ENCODE peak calls at places on chromosomes 13 and 19, in eight cellular contexts. K is lower leg skin, W is esophagus squamous epithelium, H is stomach, Y is HCT116, U is endothelial cell of umbilical vein, N is right lobe of liver, I is IMR-90. Q is an unnamed sample.

GRCh38 chr13:63691474-63691873 is 2275.8 kb upstream of the PCDH20 start:
- DNase-seq in I (no peak), K (no peak), H (no peak), U (no peak), Y (no peak), N (no peak), W (no peak), Q (no peak)

GRCh38 chr19:47694466-47695273 is 18.6 kb upstream of the EHD2 start:
- DNase-seq in N (no peak), U (no peak), W (no peak), Y (no peak), I (no peak), H (no peak), K (no peak), Q (no peak)

GRCh38 chr13:30154531-30154930 is 152.8 kb downstream of the KATNAL1 start:
- DNase-seq in K (no peak), I (no peak), U (no peak), H (no peak), N (no peak), W (no peak), Y (no peak), Q (no peak)

GRCh38 chr19:33520844-33521479 is 629 bp downstream of the PEPD start:
- DNase-seq in I (no peak), W (no peak), N (peak), U (no peak), H (no peak), Y (no peak), K (no peak), Q (no peak)

GRCh38 chr13:33744589-33745369 is 73.2 kb upstream of the RFC3 start:
- DNase-seq in I (no peak), W (no peak), K (no peak), Y (no peak), U (no peak), H (no peak), N (no peak), Q (no peak)

GRCh38 chr13:38176664-38177063 is 173.0 kb upstream of the UFM1 start:
- DNase-seq in W (no peak), I (no peak), K (no peak), U (no peak), H (no peak), N (no peak), Y (no peak), Q (no peak)

GRCh38 chr13:23852351-23852750 is 36.8 kb downstream of the MIPEP start:
- DNase-seq in K (no peak), Y (no peak), W (no peak), N (no peak), H (no peak), U (no peak), I (no peak), Q (no peak)

GRCh38 chr13:47672982-47673670 is 327.9 kb downstream of the SUCLA2 start:
- DNase-seq in K (no peak), U (no peak), H (no peak), N (no peak), W (no peak), Y (no peak), I (peak), Q (peak)

GRCh38 chr13:77810430-77810829 is 108.2 kb downstream of the EDNRB start:
- DNase-seq in I (peak), W (no peak), U (peak), K (no peak), N (no peak), H (no peak), Y (peak), Q (no peak)

GRCh38 chr13:40220299-40220935 is 446.0 kb downstream of the FOXO1 start:
- DNase-seq in U (no peak), I (no peak), Y (no peak), N (no peak), H (no peak), K (no peak), W (no peak), Q (no peak)

GRCh38 chr19:40457048-40457447 is 8.5 kb downstream of the BLVRB start:
- DNase-seq in Y (no peak), W (no peak), I (no peak), U (no peak), N (no peak), H (no peak), K (no peak), Q (no peak)

GRCh38 chr13:98225036-98225940 is 48.2 kb upstream of the RNF113B start:
- DNase-seq in W (no peak), K (no peak), U (no peak), I (no peak), H (no peak), Y (no peak), N (no peak), Q (no peak)

GRCh38 chr13:34364633-34365032 is 546.7 kb downstream of the RFC3 start:
- DNase-seq in W (no peak), H (no peak), N (no peak), I (peak), U (no peak), K (no peak), Y (no peak), Q (no peak)

GRCh38 chr19:11166281-11167142 is 10.9 kb upstream of the SPC24 start:
- DNase-seq in Y (no peak), K (peak), U (no peak), N (no peak), H (no peak), W (no peak), I (no peak), Q (peak)

GRCh38 chr13:32537580-32538233 is 888 bp downstream of the N4BP2L2 start:
- DNase-seq in I (no peak), H (peak), K (peak), U (peak), N (peak), W (no peak), Y (peak), Q (peak)

GRCh38 chr19:4065430-4066175 is 1.1 kb downstream of the ZBTB7A start:
- DNase-seq in I (peak), W (peak), H (peak), U (peak), N (peak), Y (peak), K (peak), Q (peak)

GRCh38 chr19:2517881-2518601 is 42.1 kb downstream of the GADD45B start:
- DNase-seq in H (no peak), N (no peak), I (no peak), W (no peak), U (no peak), K (no peak), Y (no peak), Q (no peak)

GRCh38 chr13:45162821-45163220 is 38.0 kb downstream of the KCTD4 start:
- DNase-seq in Y (peak), U (peak), W (no peak), N (no peak), H (no peak), I (peak), K (no peak), Q (no peak)

GRCh38 chr19:3357362-3357730 is 9.0 kb upstream of the NFIC start:
- DNase-seq in U (no peak), W (no peak), K (no peak), I (no peak), Y (no peak), N (no peak), H (no peak), Q (no peak)

GRCh38 chr19:3359850-3360493 is 6.4 kb upstream of the NFIC start:
- DNase-seq in W (no peak), Y (no peak), N (no peak), K (no peak), U (no peak), I (no peak), H (no peak), Q (no peak)

GRCh38 chr19:19259741-19260140 is 13.4 kb downstream of the TM6SF2 start:
- DNase-seq in K (no peak), I (peak), U (peak), H (no peak), W (no peak), Y (peak), N (no peak), Q (no peak)

GRCh38 chr19:17352608-17353280 is 15.4 kb downstream of the GTPBP3 start:
- DNase-seq in N (no peak), W (no peak), U (peak), Y (no peak), H (no peak), I (no peak), K (no peak), Q (no peak)

GRCh38 chr13:25172303-25172630 is 179 bp upstream of the AMER2 start:
- DNase-seq in W (no peak), H (no peak), K (no peak), Y (no peak), U (no peak), N (no peak), I (no peak), Q (no peak)

GRCh38 chr13:110390572-110390971 is 83.5 kb downstream of the COL4A2 start:
- DNase-seq in Y (no peak), W (no peak), K (no peak), N (no peak), U (no peak), I (peak), H (no peak), Q (no peak)

GRCh38 chr13:99985886-99986527 is 4.4 kb downstream of the ZIC2 start:
- DNase-seq in K (peak), H (no peak), W (no peak), I (no peak), U (no peak), Y (no peak), N (no peak), Q (no peak)

GRCh38 chr13:99984463-99985242 is 3.1 kb downstream of the ZIC2 start:
- DNase-seq in U (no peak), H (no peak), Y (no peak), I (no peak), N (no peak), W (no peak), K (no peak), Q (no peak)

GRCh38 chr13:99984134-99984462 is 2.5 kb downstream of the ZIC2 start:
- DNase-seq in K (no peak), W (no peak), N (no peak), U (no peak), I (no peak), Y (no peak), H (no peak), Q (no peak)

GRCh38 chr13:99986751-99987150 is 5.2 kb downstream of the ZIC2 start:
- DNase-seq in Y (no peak), W (no peak), I (no peak), U (no peak), N (no peak), H (no peak), K (no peak), Q (no peak)

GRCh38 chr13:99985243-99985874 is 3.8 kb downstream of the ZIC2 start:
- DNase-seq in I (no peak), H (no peak), N (no peak), W (no peak), U (no peak), K (peak), Y (no peak), Q (no peak)
- H3K4me3 ChIP-seq in I (no peak), H (no peak), N (no peak), W (no peak), U (no peak), K (no peak), Y (no peak), Q (no peak)

DNA sequence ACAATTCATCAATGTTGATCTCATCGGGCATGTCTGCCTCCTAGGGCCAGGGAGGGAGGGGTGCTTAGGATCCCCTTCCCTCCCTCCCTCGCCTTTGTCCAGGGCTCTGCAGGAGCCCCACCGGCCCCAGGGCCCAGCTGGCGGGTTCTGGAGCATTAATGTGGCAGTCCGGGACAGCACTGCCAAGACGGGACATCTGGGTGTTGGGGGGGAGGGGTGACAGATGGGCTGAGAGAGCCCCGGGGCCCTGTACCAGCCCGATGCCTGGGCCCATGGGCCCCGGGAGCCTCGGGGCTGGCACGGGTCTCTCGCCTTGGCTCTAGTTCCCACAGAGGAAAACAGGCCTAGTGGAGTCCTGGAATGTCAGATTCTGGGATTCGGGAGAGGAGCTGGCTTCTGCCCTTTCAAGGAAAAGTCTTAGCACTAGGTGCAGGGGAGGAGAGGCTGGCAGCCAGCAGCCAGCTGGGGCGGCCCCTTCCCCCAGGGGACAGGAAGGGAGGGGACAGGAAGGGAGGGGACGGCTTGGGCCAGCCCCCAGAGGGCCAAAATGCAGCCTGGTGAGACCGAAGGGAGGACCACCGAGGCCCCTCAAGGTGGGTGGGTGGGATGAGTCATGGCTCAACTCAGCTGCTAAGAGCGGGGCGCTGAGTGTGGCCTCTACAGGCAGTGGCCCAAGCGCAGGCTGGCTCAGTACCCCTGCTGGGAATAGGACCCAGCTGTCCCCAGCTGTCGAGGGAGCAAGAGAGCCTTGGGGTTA is 3.1 kb downstream of the PPP1R14A start:
- DNase-seq in Y (no peak), H (peak), U (no peak), W (no peak), I (no peak), N (peak), K (no peak), Q (no peak)
- TF ChIP-seq POLR2A in Y (no peak), H (no peak), U (no peak), W (no peak), I (no peak), N (no peak), K (no peak), Q (peak)

DNA sequence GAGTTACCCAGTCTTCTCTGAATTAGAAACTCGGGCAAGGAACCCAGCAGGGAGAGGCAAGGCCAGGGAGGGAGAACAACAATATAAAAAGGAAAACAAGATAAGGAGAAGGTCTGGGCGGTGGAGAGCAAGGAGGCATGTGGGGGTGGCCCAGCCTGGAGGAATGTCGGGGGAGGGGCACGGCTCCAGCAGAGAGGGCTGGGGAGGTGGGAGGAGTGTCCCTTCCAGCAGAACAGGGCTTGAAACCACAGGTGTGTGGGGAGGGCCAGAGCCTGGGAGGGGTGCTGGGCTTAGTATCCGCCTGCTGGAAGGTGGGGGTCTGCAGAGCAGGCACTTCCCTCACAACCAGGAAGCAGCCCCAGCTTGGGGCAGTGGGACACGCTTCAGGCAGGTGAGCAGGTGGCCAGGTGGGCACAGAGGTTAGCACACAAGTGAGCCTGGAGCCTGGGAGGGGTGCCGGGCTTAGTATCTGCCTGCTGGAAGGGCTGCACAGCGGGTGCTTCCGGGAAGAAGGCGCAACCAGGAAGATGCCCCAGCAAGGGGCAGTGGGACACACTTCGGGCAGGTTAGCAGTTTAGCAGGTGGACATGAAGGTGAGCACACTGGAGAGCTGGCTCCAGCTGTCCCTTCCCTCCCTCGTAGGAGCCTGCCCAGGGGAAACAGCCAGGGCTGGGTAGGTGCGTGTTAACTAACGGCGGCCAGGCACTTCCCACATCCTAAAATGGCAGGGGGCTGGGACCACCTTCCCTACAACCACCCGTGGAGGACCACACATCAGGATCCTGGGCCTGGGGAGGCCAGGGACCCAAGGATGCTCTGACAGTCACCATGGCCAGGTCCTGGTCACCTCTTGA is 3.1 kb downstream of the GAS6 start:
- DNase-seq in W (no peak), K (peak), Y (no peak), N (no peak), I (no peak), U (peak), H (peak), Q (no peak)
- H3K4me3 ChIP-seq in W (no peak), K (no peak), Y (no peak), N (no peak), I (peak), U (no peak), H (no peak), Q (no peak)

GRCh38 chr19:12800873-12801465 is 631 bp downstream of the PRDX2 start:
- DNase-seq in K (peak), I (no peak), Y (no peak), N (peak), W (no peak), U (no peak), H (no peak), Q (no peak)

GRCh38 chr19:12804051-12804450 is 2.2 kb downstream of the THSD8 start:
- DNase-seq in U (no peak), Y (no peak), K (no peak), N (no peak), H (no peak), W (no peak), I (no peak), Q (no peak)

GRCh38 chr19:12801466-12802266 is at the start of the genes PRDX2 and THSD8:
- DNase-seq in K (peak), U (peak), H (peak), N (peak), Y (no peak), W (no peak), I (peak), Q (no peak)

GRCh38 chr19:12802267-12803106 is 618 bp downstream of the THSD8 start:
- DNase-seq in K (no peak), I (no peak), N (peak), H (no peak), W (no peak), Y (no peak), U (no peak), Q (peak)

DNA sequence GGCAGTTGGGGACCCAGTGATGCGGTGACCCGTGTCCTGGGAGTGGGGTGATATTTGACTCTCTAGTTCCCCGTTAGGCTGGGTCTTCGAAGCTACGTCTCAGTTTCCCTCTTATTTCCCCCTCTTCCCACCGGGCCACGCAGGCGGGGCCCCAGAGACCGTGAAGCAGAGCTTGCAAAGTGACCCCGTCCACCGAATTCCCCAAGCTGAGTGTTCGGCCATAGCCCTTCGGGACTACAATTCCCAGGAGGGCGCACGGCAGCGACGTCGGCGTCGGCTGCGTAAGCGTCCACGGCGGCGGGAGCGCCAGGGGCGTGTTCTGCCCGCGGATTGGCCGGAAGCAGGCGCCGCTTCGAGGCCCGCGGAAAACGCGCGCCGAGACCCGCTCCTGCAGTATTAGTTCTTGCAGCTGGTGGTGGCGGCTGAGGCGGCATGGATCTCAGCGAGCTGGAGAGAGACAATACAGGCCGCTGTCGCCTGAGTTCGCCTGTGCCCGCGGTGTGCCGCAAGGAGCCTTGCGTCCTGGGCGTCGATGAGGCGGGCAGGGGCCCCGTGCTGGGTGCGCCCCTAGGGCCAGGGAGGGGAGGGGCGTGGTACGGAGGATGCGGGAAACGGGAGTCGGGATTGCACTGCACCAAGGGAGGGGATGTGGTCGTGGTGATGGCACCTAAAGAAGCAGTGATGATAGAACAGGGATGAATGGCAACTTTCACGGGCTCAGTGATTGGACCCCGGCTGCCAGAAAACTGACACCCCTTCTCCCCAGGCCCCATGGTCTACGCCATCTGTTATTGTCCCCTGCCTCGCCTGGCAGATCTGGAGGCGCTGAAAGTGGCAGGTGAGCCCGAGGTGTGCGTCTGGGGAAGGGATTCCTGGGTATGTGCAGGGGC is at the start of gene RNASEH2A:
- DNase-seq in Y (peak), W (no peak), U (peak), K (peak), H (peak), N (peak), I (peak), Q (peak)
- TF ChIP-seq POLR2A in Y (peak), W (no peak), U (peak), K (no peak), H (no peak), N (no peak), I (no peak), Q (no peak)